ENCODE peak calls at places on chromosomes 4 and X, in ten cellular contexts. P is AG08396; V is iPS DF 6.9; Y is LHCN-M2; H is NB4; U is T-cell; Q is ELF-1; O is naive thymus-derived CD8-positive, alpha-beta T cell; B is adipocyte; D is EL. M is an unnamed sample.

GRCh38 chr4:137545461-137545861 is 13.2 kb upstream of the PCDH18 start:
- DNase-seq in P (peak), O (no peak), B (peak), Y (peak), V (no peak), U (no peak), D (peak), Q (peak), H (no peak), M (no peak)

GRCh38 chr4:76200771-76201224 is 12.8 kb downstream of the SCARB2 start:
- DNase-seq in U (no peak), B (no peak), V (no peak), Q (peak), O (no peak), D (no peak), H (peak), Y (peak), P (no peak), M (no peak)

GRCh38 chrX:17846045-17846444 is 15.1 kb downstream of the RAI2 start:
- DNase-seq in P (no peak), Y (no peak), H (no peak), D (no peak), Q (no peak), B (no peak), V (no peak), U (no peak), O (no peak), M (no peak)

GRCh38 chrX:80293354-80293753 is 126.9 kb upstream of the TENT5D start:
- DNase-seq in D (no peak), P (no peak), B (no peak), Q (no peak), Y (no peak), U (no peak), O (no peak), H (no peak), V (no peak), M (no peak)

GRCh38 chr4:16865897-16866283 is 32.6 kb downstream of the LDB2 start:
- DNase-seq in V (no peak), H (no peak), U (no peak), B (no peak), D (no peak), O (no peak), P (no peak), Y (no peak), Q (no peak), M (no peak)

GRCh38 chrX:24341795-24342194 is 18.6 kb upstream of the SUPT20HL1 start:
- DNase-seq in P (no peak), B (peak), U (no peak), D (peak), H (no peak), V (no peak), O (no peak), Y (peak), Q (no peak), M (no peak)

GRCh38 chr4:150173420-150173819 is 95.2 kb downstream of the DCLK2 start:
- DNase-seq in H (no peak), P (no peak), Q (no peak), D (peak), B (no peak), V (no peak), Y (peak), U (no peak), O (no peak), M (no peak)

GRCh38 chr4:138646383-138646782 is 369.2 kb upstream of the NOCT start:
- DNase-seq in H (no peak), Q (no peak), Y (no peak), B (no peak), D (no peak), V (no peak), O (no peak), U (no peak), P (no peak), M (no peak)

GRCh38 chrX:630007-630921 is at the start of gene SHOX:
- DNase-seq in B (no peak), H (no peak), D (peak), Y (no peak), V (no peak), Q (peak), U (no peak), O (no peak), P (no peak), M (no peak)

GRCh38 chr4:139229534-139230039 is 50.4 kb downstream of the MGARP start:
- DNase-seq in O (no peak), V (no peak), Q (no peak), B (peak), P (peak), Y (peak), H (peak), D (peak), U (no peak), M (no peak)

GRCh38 chrX:153805436-153805835 is 11.0 kb downstream of the SSR4 start:
- DNase-seq in H (no peak), V (no peak), D (no peak), B (no peak), P (no peak), O (no peak), Q (no peak), Y (no peak), U (no peak), M (no peak)

GRCh38 chr4:118954246-118954645 is 65.6 kb downstream of the SYNPO2 start:
- DNase-seq in Q (no peak), P (no peak), B (peak), U (no peak), H (peak), V (no peak), O (no peak), D (peak), Y (peak), M (no peak)

GRCh38 chrX:45056428-45057145 is 144.1 kb downstream of the DIPK2B start:
- DNase-seq in O (no peak), P (no peak), Y (no peak), D (no peak), H (no peak), B (peak), V (no peak), Q (no peak), U (no peak), M (no peak)

GRCh38 chr4:1746265-1746691 is 25.0 kb downstream of the TACC3 start:
- DNase-seq in Q (peak), D (peak), V (peak), P (peak), H (peak), B (peak), Y (peak), U (peak), O (peak), M (peak)

GRCh38 chr4:139528377-139529005 is 27.5 kb downstream of the SETD7 start:
- DNase-seq in Q (no peak), H (peak), P (peak), V (no peak), D (peak), B (peak), U (no peak), Y (peak), O (no peak), M (no peak)

GRCh38 chr4:98027827-98028226 is 115.4 kb downstream of the STPG2 start:
- DNase-seq in U (no peak), Y (peak), Q (no peak), H (peak), O (no peak), V (no peak), P (no peak), B (peak), D (peak), M (no peak)

GRCh38 chr4:95181446-95182306 is 367.1 kb downstream of the UNC5C start:
- DNase-seq in Y (peak), H (no peak), P (no peak), B (no peak), V (no peak), U (no peak), O (no peak), D (no peak), Q (peak), M (peak)

GRCh38 chr4:10089346-10089745 is 27.3 kb downstream of the WDR1 start:
- DNase-seq in V (no peak), H (peak), Q (no peak), O (no peak), P (no peak), B (no peak), D (no peak), Y (no peak), U (no peak), M (peak)

GRCh38 chr4:107366016-107366415 is 329.9 kb upstream of the DKK2 start:
- DNase-seq in D (no peak), V (no peak), P (no peak), U (no peak), H (no peak), O (no peak), Y (no peak), B (no peak), Q (no peak), M (no peak)

GRCh38 chr4:986428-986948 is 356 bp upstream of the IDUA start:
- DNase-seq in O (no peak), H (no peak), D (no peak), Q (no peak), B (no peak), V (no peak), U (no peak), Y (no peak), P (no peak), M (no peak)